ENCODE peak calls at places on chromosomes 16 and 17, in ten cellular contexts. N is cardiac muscle cell; C is ascending aorta; B is neuronal stem cell; S is suprapubic skin; D is aorta; I is substantia nigra; X is CD8-positive, alpha-beta memory T cell; L is PC-3; Y is AG04450. Z is an unnamed sample.

GRCh38 chr17:7586673-7587419 is 3.0 kb downstream of the SOX15 start:
- DNase-seq in D (no peak), Y (no peak), S (no peak), X (no peak), N (no peak), B (no peak), C (no peak), L (peak), I (no peak), Z (no peak)

GRCh38 chr16:85361441-85362118 is 249.3 kb upstream of the CIBAR2 start:
- DNase-seq in X (no peak), L (no peak), C (no peak), I (no peak), N (no peak), B (no peak), S (peak), Y (no peak), D (no peak), Z (no peak)

GRCh38 chr17:49971199-49971847 is 2.3 kb downstream of the DLX4 start:
- DNase-seq in L (no peak), B (no peak), X (no peak), Y (no peak), I (no peak), N (no peak), S (no peak), C (no peak), D (no peak), Z (no peak)

GRCh38 chr16:79283578-79283977 is 317.0 kb downstream of the MAF start:
- DNase-seq in N (no peak), C (no peak), D (no peak), L (no peak), Y (no peak), S (no peak), B (no peak), I (no peak), X (peak), Z (no peak)

GRCh38 chr17:18182978-18183333 is 672 bp upstream of the ALKBH5 start:
- DNase-seq in I (no peak), Y (peak), C (peak), S (peak), N (peak), X (peak), L (peak), D (peak), B (no peak), Z (peak)

GRCh38 chr16:87067890-87068289 is 249.3 kb downstream of the C16orf95 start:
- DNase-seq in X (no peak), B (no peak), D (no peak), L (no peak), I (no peak), Y (no peak), C (no peak), S (no peak), N (no peak), Z (no peak)

GRCh38 chr17:7204828-7205461 is 14.7 kb downstream of the DLG4 start:
- DNase-seq in X (peak), S (peak), D (peak), Y (peak), B (peak), I (peak), C (peak), N (peak), L (no peak), Z (peak)

GRCh38 chr16:79013004-79013403 is 587.5 kb downstream of the MAF start:
- DNase-seq in C (no peak), L (no peak), X (no peak), S (no peak), B (no peak), Y (no peak), I (no peak), N (no peak), D (no peak), Z (no peak)

GRCh38 chr16:87047221-87048037 is 269.8 kb downstream of the C16orf95 start:
- DNase-seq in I (no peak), D (no peak), Y (no peak), B (no peak), S (no peak), X (no peak), L (no peak), N (no peak), C (no peak), Z (no peak)

GRCh38 chr17:7856081-7856791 is 1.1 kb downstream of the NAA38 start:
- DNase-seq in S (peak), I (no peak), L (peak), C (no peak), X (peak), N (peak), B (peak), D (peak), Y (no peak), Z (no peak)

GRCh38 chr17:28634211-28634865 is 10.6 kb downstream of the BLTP2 start:
- DNase-seq in B (no peak), S (no peak), X (no peak), D (no peak), N (no peak), L (no peak), Y (no peak), C (no peak), I (no peak), Z (no peak)

GRCh38 chr16:70805380-70805779 is 4.4 kb upstream of the VAC14 start:
- DNase-seq in N (no peak), C (no peak), X (no peak), Y (no peak), S (no peak), I (no peak), B (no peak), D (no peak), L (no peak), Z (no peak)

GRCh38 chr16:5432166-5432565 is 334.6 kb upstream of the EEF2KMT start:
- DNase-seq in D (no peak), N (no peak), S (no peak), X (no peak), C (no peak), L (peak), I (no peak), Y (no peak), B (no peak), Z (no peak)

GRCh38 chr17:66989579-66989978 is 25.1 kb downstream of the CACNG4 start:
- DNase-seq in L (no peak), B (no peak), I (no peak), C (no peak), N (no peak), D (no peak), S (no peak), Y (no peak), X (no peak), Z (no peak)

GRCh38 chr17:17638467-17638866 is 42.8 kb upstream of the RAI1 start:
- DNase-seq in S (no peak), Y (no peak), C (no peak), D (no peak), X (no peak), B (no peak), N (no peak), I (no peak), L (no peak), Z (no peak)

GRCh38 chr16:89581045-89581695 is 5.6 kb downstream of the CPNE7 start:
- DNase-seq in L (peak), C (no peak), D (no peak), Y (peak), B (no peak), S (no peak), I (no peak), X (no peak), N (peak), Z (peak)

GRCh38 chr17:3993493-3994220 is 29.4 kb upstream of the ATP2A3 start:
- DNase-seq in D (no peak), C (no peak), L (no peak), S (peak), X (no peak), N (no peak), Y (no peak), I (no peak), B (no peak), Z (peak)

GRCh38 chr17:30415491-30415890 is 36.8 kb downstream of the CPD start:
- DNase-seq in Y (no peak), I (no peak), N (no peak), C (no peak), D (no peak), S (no peak), B (no peak), L (no peak), X (no peak), Z (no peak)

GRCh38 chr17:80187090-80187489 is 17.3 kb downstream of the CARD14 start:
- DNase-seq in X (no peak), Y (no peak), N (peak), L (peak), S (no peak), C (no peak), D (no peak), B (no peak), I (no peak), Z (peak)

GRCh38 chr17:35241520-35241919 is 1.4 kb upstream of the SLFN5 start:
- DNase-seq in N (no peak), B (no peak), S (no peak), I (no peak), X (no peak), C (no peak), L (no peak), D (no peak), Y (no peak), Z (no peak)

GRCh38 chr17:75152971-75153853 is 1.1 kb downstream of the JPT1 start:
- DNase-seq in N (peak), S (peak), C (no peak), I (no peak), L (peak), Y (no peak), D (peak), B (no peak), X (no peak), Z (peak)

GRCh38 chr17:17167986-17168385 is 38.1 kb downstream of the PLD6 start:
- DNase-seq in X (no peak), S (no peak), D (no peak), L (no peak), C (no peak), Y (no peak), N (no peak), I (no peak), B (no peak), Z (no peak)

GRCh38 chr17:74491645-74492044 is 25.2 kb downstream of the CD300A start:
- DNase-seq in B (no peak), C (peak), N (no peak), X (no peak), I (no peak), D (no peak), S (peak), L (no peak), Y (no peak), Z (no peak)

GRCh38 chr16:58409316-58409973 is 17.2 kb downstream of the GINS3 start:
- DNase-seq in C (no peak), B (no peak), D (no peak), Y (no peak), N (peak), L (peak), I (peak), X (no peak), S (no peak), Z (no peak)

GRCh38 chr16:68866933-68867332 is 23.6 kb downstream of the TANGO6 start:
- DNase-seq in L (no peak), D (no peak), B (no peak), C (no peak), Y (no peak), I (no peak), S (no peak), X (no peak), N (no peak), Z (no peak)

GRCh38 chr17:60888812-60889709 is 211.4 kb downstream of the BCAS3 start:
- DNase-seq in Y (no peak), L (peak), N (no peak), I (no peak), B (no peak), X (no peak), D (no peak), S (no peak), C (no peak), Z (no peak)

GRCh38 chr17:7575481-7575883 is 4.0 kb upstream of the CD68 start:
- DNase-seq in C (no peak), L (no peak), N (no peak), D (no peak), I (no peak), X (no peak), Y (no peak), S (no peak), B (no peak), Z (no peak)

GRCh38 chr16:6280055-6280454 is 1052.6 kb upstream of the RBFOX1 start:
- DNase-seq in Y (no peak), D (no peak), X (no peak), S (no peak), B (no peak), I (no peak), L (no peak), C (no peak), N (no peak), Z (no peak)

GRCh38 chr17:65558683-65559311 is 2.7 kb downstream of the AXIN2 start:
- DNase-seq in C (no peak), Y (no peak), L (no peak), N (no peak), B (no peak), D (no peak), I (no peak), S (no peak), X (no peak), Z (no peak)

GRCh38 chr16:87203060-87203656 is 114.0 kb downstream of the C16orf95 start:
- DNase-seq in B (peak), D (peak), S (no peak), Y (peak), N (peak), L (peak), I (no peak), C (peak), X (no peak), Z (peak)

GRCh38 chr16:47774661-47775060 is 313.5 kb downstream of the PHKB start:
- DNase-seq in D (no peak), I (no peak), S (no peak), L (peak), C (no peak), Y (no peak), X (no peak), B (no peak), N (peak), Z (peak)

GRCh38 chr16:77589071-77589755 is 133.1 kb upstream of the NUDT7 start:
- DNase-seq in Y (no peak), C (no peak), D (no peak), X (no peak), N (no peak), L (no peak), B (no peak), S (no peak), I (no peak), Z (peak)

GRCh38 chr17:40529991-40530390 is 28.6 kb upstream of the TNS4 start:
- DNase-seq in B (no peak), S (peak), Y (no peak), D (no peak), I (no peak), X (no peak), C (no peak), L (peak), N (no peak), Z (no peak)

GRCh38 chr16:64841071-64841470 is 280.8 kb downstream of the CDH11 start:
- DNase-seq in D (no peak), L (no peak), S (no peak), X (no peak), Y (no peak), B (no peak), C (no peak), N (no peak), I (no peak), Z (peak)

GRCh38 chr17:9360610-9361571 is 214.7 kb downstream of the STX8 start:
- DNase-seq in B (no peak), Y (peak), C (peak), S (peak), I (no peak), N (peak), D (peak), X (no peak), L (peak), Z (peak)

GRCh38 chr17:909642-910323 is 69.8 kb downstream of the NXN start:
- DNase-seq in X (no peak), N (peak), D (no peak), C (no peak), I (no peak), S (peak), B (no peak), Y (no peak), L (no peak), Z (peak)

GRCh38 chr16:4176794-4177438 is 60.7 kb upstream of the ADCY9 start:
- DNase-seq in C (no peak), N (peak), S (no peak), Y (no peak), B (no peak), I (no peak), L (peak), D (no peak), X (no peak), Z (peak)

GRCh38 chr16:27892879-27893278 is 170.6 kb downstream of the GSG1L start:
- DNase-seq in B (no peak), S (no peak), C (no peak), I (no peak), N (peak), D (no peak), Y (no peak), X (no peak), L (no peak), Z (no peak)

GRCh38 chr16:83002351-83003334 is 375.9 kb downstream of the CDH13 start:
- DNase-seq in Y (peak), X (no peak), C (no peak), L (no peak), I (no peak), B (no peak), S (no peak), N (peak), D (no peak), Z (peak)

GRCh38 chr16:82181456-82182185 is 11.6 kb upstream of the MPHOSPH6 start:
- DNase-seq in S (no peak), N (no peak), B (no peak), D (no peak), X (no peak), L (no peak), Y (no peak), I (no peak), C (no peak), Z (no peak)

DNA sequence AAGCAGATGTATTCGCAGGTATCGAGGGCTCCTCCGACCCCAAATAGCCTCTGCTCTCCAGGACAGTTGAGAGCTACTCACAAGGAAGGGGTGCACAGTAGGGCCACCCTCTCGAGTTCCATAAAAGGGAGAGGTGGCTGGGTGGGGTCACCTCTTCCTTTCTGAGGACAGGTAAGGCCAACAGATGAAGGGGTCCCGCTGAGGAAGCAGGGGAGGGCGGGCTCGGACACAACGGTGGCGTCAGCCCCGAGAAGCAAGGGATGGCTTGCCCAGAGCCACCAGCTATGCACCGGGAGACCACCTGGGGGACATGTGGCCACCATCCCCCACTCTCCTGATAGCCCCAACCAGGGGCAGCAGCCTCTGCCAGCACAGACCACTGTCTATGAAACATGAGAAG is 15.1 kb upstream of the CYTH1 start:
- DNase-seq in S (no peak), I (no peak), C (no peak), L (no peak), X (no peak), N (no peak), B (no peak), Y (no peak), D (peak), Z (no peak)
- H3K27ac ChIP-seq in S (no peak), I (no peak), C (no peak), L (no peak), X (no peak), N (no peak), B (no peak), Y (no peak), D (no peak), Z (no peak)

GRCh38 chr16:67169011-67169451 is 1.3 kb upstream of the NOL3 start:
- DNase-seq in C (no peak), D (no peak), Y (no peak), L (no peak), B (no peak), S (no peak), X (no peak), N (no peak), I (no peak), Z (no peak)
- H3K27ac ChIP-seq in C (peak), D (no peak), Y (peak), L (no peak), B (no peak), S (no peak), X (no peak), N (no peak), I (no peak), Z (no peak)

GRCh38 chr17:72117748-72118587 is 2.9 kb upstream of the SOX9 start:
- DNase-seq in S (no peak), X (no peak), L (no peak), N (no peak), Y (no peak), I (no peak), B (no peak), C (no peak), D (no peak), Z (peak)
- H3K27ac ChIP-seq in S (peak), X (no peak), L (no peak), N (no peak), Y (peak), I (peak), B (no peak), C (no peak), D (no peak), Z (no peak)

GRCh38 chr17:15123593-15124590 is 141.2 kb downstream of the PMP22 start:
- DNase-seq in I (no peak), B (no peak), N (no peak), Y (no peak), X (no peak), C (no peak), S (no peak), D (no peak), L (no peak), Z (peak)
- H3K27ac ChIP-seq in I (no peak), B (no peak), N (no peak), Y (no peak), X (no peak), C (no peak), S (no peak), D (no peak), L (no peak), Z (no peak)

GRCh38 chr16:3066440-3066748 is 954 bp downstream of the IL32 start:
- DNase-seq in L (no peak), D (no peak), I (no peak), S (no peak), B (no peak), X (no peak), C (no peak), Y (no peak), N (no peak), Z (no peak)
- H3K27ac ChIP-seq in L (no peak), D (no peak), I (no peak), S (no peak), B (no peak), X (peak), C (no peak), Y (no peak), N (no peak), Z (no peak)

GRCh38 chr17:57160624-57161023 is 75.6 kb downstream of the AKAP1 start:
- DNase-seq in S (no peak), N (no peak), D (no peak), L (no peak), X (no peak), C (no peak), I (no peak), Y (no peak), B (no peak), Z (no peak)
- H3K27ac ChIP-seq in S (no peak), N (no peak), D (no peak), L (no peak), X (no peak), C (no peak), I (no peak), Y (no peak), B (no peak), Z (no peak)

GRCh38 chr16:17432902-17433576 is 37.7 kb downstream of the XYLT1 start:
- DNase-seq in Y (no peak), D (no peak), C (no peak), L (no peak), N (peak), X (no peak), I (no peak), B (no peak), S (no peak), Z (no peak)
- H3K27ac ChIP-seq in Y (no peak), D (no peak), C (peak), L (no peak), N (no peak), X (no peak), I (no peak), B (no peak), S (peak), Z (no peak)

DNA sequence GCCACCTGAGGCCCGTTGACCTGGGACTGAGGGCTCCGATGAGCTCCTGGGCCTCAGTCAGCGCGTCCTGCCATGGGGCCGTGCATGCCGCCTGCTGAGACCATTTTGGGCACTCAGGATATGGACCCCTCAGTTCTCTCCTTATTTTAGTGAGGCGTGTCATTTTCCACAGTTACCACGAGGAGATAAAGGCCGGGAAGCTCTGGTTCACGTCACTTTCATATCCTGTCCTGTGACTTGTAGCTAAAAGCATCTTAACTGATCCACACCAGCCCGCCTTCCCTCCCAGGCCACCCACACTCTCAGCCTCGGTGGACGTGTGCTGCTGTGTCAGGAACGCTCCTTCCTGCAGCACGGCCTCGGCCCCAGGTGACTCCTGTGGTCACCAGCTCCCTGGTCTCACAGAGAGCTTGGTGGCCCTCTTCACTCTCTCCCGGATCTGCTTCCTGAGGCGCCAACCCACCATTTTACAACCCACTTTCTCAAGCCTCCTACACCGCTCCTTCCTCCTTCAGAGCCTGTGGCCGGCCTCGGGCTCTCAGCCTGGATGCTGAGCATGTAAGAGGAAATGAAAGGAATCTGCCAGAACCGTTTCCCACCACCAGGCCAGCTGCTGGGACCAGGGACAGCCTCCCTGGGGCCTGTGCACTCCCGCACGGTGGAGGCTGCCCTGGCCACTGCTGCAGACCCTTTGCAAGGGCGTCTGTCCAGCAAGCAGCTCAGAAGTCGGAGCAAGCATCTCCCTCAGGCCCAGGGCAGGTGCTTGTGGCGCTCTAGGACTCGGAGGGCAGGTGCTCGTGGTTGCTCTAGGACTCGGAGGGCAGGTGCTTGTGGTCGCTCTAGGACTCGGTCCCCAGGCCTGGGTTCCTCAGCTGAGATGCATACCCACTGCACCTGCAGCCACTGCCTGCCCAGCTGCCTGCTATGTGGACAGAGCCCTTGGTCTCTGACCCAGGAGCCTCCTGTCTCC is 23.9 kb upstream of the FASN start:
- DNase-seq in N (no peak), S (no peak), D (no peak), B (no peak), C (no peak), Y (no peak), L (no peak), X (no peak), I (no peak), Z (peak)
- H3K27ac ChIP-seq in N (peak), S (no peak), D (no peak), B (no peak), C (no peak), Y (no peak), L (no peak), X (no peak), I (no peak), Z (no peak)

GRCh38 chr16:56419740-56420548 is 5.4 kb downstream of the AMFR start:
- DNase-seq in L (no peak), D (no peak), B (no peak), X (no peak), C (no peak), I (no peak), N (no peak), Y (no peak), S (no peak), Z (no peak)
- H3K27ac ChIP-seq in L (no peak), D (no peak), B (no peak), X (no peak), C (no peak), I (no peak), N (no peak), Y (no peak), S (no peak), Z (no peak)

Z was measured in mesenchymal stem cell.